ENCODE peak calls at places on chromosome X, in eight cellular contexts. P is nephron progenitor cell, A is vagina, Y is tibial artery, J is right lobe of liver, Q is IMR-90, C is M059J, G is breast epithelium. H is an unnamed sample.

GRCh38 chrX:65681810-65682209 is 14.4 kb downstream of the MSN start:
- DNase-seq in P (no peak), C (no peak), J (no peak), A (no peak), Q (no peak), G (no peak), Y (no peak), H (no peak)

GRCh38 chrX:30794497-30794896 is 94.6 kb downstream of the TAB3 start:
- DNase-seq in C (no peak), Y (no peak), Q (no peak), A (no peak), G (no peak), P (no peak), J (no peak), H (no peak)

GRCh38 chrX:16892504-16893362 is 22.6 kb upstream of the RBBP7 start:
- DNase-seq in P (peak; percentile 74), Y (peak; percentile 72), C (peak; percentile 82), Q (peak; percentile 82), A (no peak), G (peak; percentile 42), J (peak; percentile 41), H (peak; percentile 72)

GRCh38 chrX:24190500-24191156 is 41.1 kb downstream of the ZFX start:
- DNase-seq in G (no peak), J (no peak), A (no peak), P (no peak), Y (no peak), C (no peak), Q (peak; percentile 71), H (no peak)

GRCh38 chrX:31293409-31293808 is 221.6 kb upstream of the FTHL17 start:
- DNase-seq in A (no peak), C (no peak), Q (no peak), P (no peak), J (no peak), Y (no peak), G (no peak), H (peak; percentile 2)

GRCh38 chrX:70454441-70455365 is 10.1 kb downstream of the DLG3 start:
- DNase-seq in Q (peak; percentile 53), J (peak; percentile 62), C (peak; percentile 32), Y (peak; percentile 78), A (no peak), P (peak; percentile 85), G (peak; percentile 73), H (peak; percentile 41)

GRCh38 chrX:11451133-11451532 is 157.9 kb downstream of the AMELX start:
- DNase-seq in J (no peak), G (no peak), C (no peak), Q (no peak), A (no peak), Y (no peak), P (no peak), H (no peak)

GRCh38 chrX:65744965-65745364 is 77.5 kb downstream of the MSN start:
- DNase-seq in P (no peak), Y (no peak), Q (peak; percentile 41), J (no peak), G (no peak), A (no peak), C (no peak), H (peak; percentile 48)

GRCh38 chrX:137195991-137196390 is 162.2 kb upstream of the GPR101 start:
- DNase-seq in J (no peak), Y (no peak), A (no peak), G (no peak), C (peak; percentile 57), Q (no peak), P (no peak), H (no peak)

GRCh38 chrX:39899059-39899458 is 198.7 kb downstream of the BCOR start:
- DNase-seq in G (no peak), Q (no peak), J (no peak), A (no peak), C (no peak), P (no peak), Y (no peak), H (no peak)

GRCh38 chrX:107825698-107826285 is at the start of gene MID2:
- DNase-seq in Q (no peak), Y (peak; percentile 79), G (peak; percentile 63), C (peak; percentile 74), P (peak; percentile 52), J (peak; percentile 63), A (no peak), H (no peak)

GRCh38 chrX:13194291-13195103 is 125.4 kb downstream of the ATXN3L start:
- DNase-seq in C (peak; percentile 43), J (no peak), Y (no peak), Q (no peak), G (no peak), A (no peak), P (no peak), H (no peak)

GRCh38 chrX:152137771-152138387 is 498 bp downstream of the MAGEA10 start:
- DNase-seq in J (no peak), G (no peak), C (peak; percentile 53), P (no peak), A (no peak), Y (no peak), Q (no peak), H (no peak)

GRCh38 chrX:57821703-57822375 is 88.4 kb downstream of the ZXDA start:
- DNase-seq in A (no peak), G (peak; percentile 17), Y (no peak), Q (peak; percentile 55), J (no peak), P (no peak), C (peak; percentile 79), H (peak; percentile 74)

GRCh38 chrX:48492293-48492910 is 16.4 kb upstream of the PORCN start:
- DNase-seq in G (no peak), C (peak; percentile 46), J (no peak), Y (no peak), Q (peak; percentile 35), A (no peak), P (no peak), H (no peak)

GRCh38 chrX:51047950-51048349 is 137.4 kb downstream of the BMP15 start:
- DNase-seq in Y (no peak), P (no peak), A (no peak), G (no peak), C (no peak), Q (no peak), J (no peak), H (no peak)

GRCh38 chrX:153646620-153647373 is at the start of gene DUSP9:
- DNase-seq in A (no peak), Q (no peak), Y (peak; percentile 28), J (peak; percentile 32), P (peak; percentile 87), C (peak; percentile 61), G (no peak), H (no peak)

GRCh38 chrX:70168238-70169188 is 8.8 kb upstream of the DGAT2L6 start:
- DNase-seq in A (no peak), J (no peak), Y (no peak), Q (peak; percentile 77), P (peak; percentile 16), C (peak; percentile 87), G (no peak), H (peak; percentile 27)

GRCh38 chrX:155632424-155633100 is 19.8 kb upstream of the TMLHE start:
- DNase-seq in Q (peak; percentile 16), G (no peak), P (no peak), Y (no peak), J (peak; percentile 7), A (no peak), C (peak; percentile 82), H (peak; percentile 15)

GRCh38 chrX:143437439-143437838 is 79.8 kb downstream of the SPANXN3 start:
- DNase-seq in Y (no peak), A (no peak), C (no peak), G (no peak), P (peak; percentile 4), J (no peak), Q (no peak), H (no peak)

GRCh38 chrX:136344321-136344720 is 43.6 kb downstream of the ADGRG4 start:
- DNase-seq in A (no peak), G (no peak), J (no peak), P (no peak), Y (no peak), Q (no peak), C (no peak), H (no peak)

GRCh38 chrX:25020391-25021131 is 4.8 kb upstream of the ARX start:
- DNase-seq in G (no peak), C (no peak), Q (no peak), J (no peak), P (peak; percentile 80), Y (no peak), A (no peak), H (no peak)

GRCh38 chrX:87961471-87961870 is 443.9 kb downstream of the KLHL4 start:
- DNase-seq in P (no peak), J (no peak), Y (no peak), Q (no peak), A (no peak), C (no peak), G (no peak), H (no peak)

GRCh38 chrX:147757750-147758149 is 154.0 kb upstream of the FMR1 start:
- DNase-seq in J (no peak), Y (no peak), C (no peak), P (no peak), Q (no peak), A (no peak), G (no peak), H (no peak)

GRCh38 chrX:150648296-150648940 is 44.8 kb upstream of the MTMR1 start:
- DNase-seq in J (no peak), C (no peak), A (no peak), Q (no peak), G (no peak), P (no peak), Y (no peak), H (no peak)

GRCh38 chrX:37599735-37600134 is 28.3 kb downstream of the LANCL3 start:
- DNase-seq in Y (no peak), C (peak; percentile 67), A (no peak), J (peak; percentile 25), P (no peak), G (no peak), Q (no peak), H (peak; percentile 6)

GRCh38 chrX:135516376-135516775 is 4.1 kb upstream of the INTS6L start:
- DNase-seq in G (no peak), P (no peak), C (no peak), Y (no peak), J (no peak), A (no peak), Q (no peak), H (no peak)